ENCODE peak calls at places on chromosomes 2 and 18, in four cellular contexts. J is heart right ventricle, F is RWPE2, L is psoas muscle. A is an unnamed sample. For H3K27me3 and H3K9me3, the result is how much of the 10 kb centered on the place peaks cover.

GRCh38 chr2:169815849-169816248 is 8.9 kb downstream of the METTL5 start:
- ATAC-seq in F (peak), J (no peak), L (no peak), A (no peak)

GRCh38 chr2:34103437-34103836 is 504.3 kb upstream of the FAM98A start:
- ATAC-seq in J (no peak), L (no peak), F (no peak), A (no peak)

GRCh38 chr2:209600257-209601180 is 171.1 kb upstream of the UNC80 start:
- ATAC-seq in J (no peak), L (no peak), F (no peak), A (no peak)

GRCh38 chr18:70822167-70822566 is 533.3 kb downstream of the SOCS6 start:
- ATAC-seq in F (no peak), L (no peak), J (no peak), A (no peak)

GRCh38 chr2:191941376-191941775 is 94.5 kb upstream of the CAVIN2 start:
- ATAC-seq in L (no peak), J (no peak), F (no peak), A (no peak)

GRCh38 chr2:63477686-63478085 is 110.6 kb downstream of the WDPCP start:
- ATAC-seq in L (no peak), J (no peak), F (no peak), A (no peak)

GRCh38 chr2:27308359-27308875 is at the start of gene UCN:
- ATAC-seq in F (peak), J (peak), L (peak), A (peak)

GRCh38 chr2:173059941-173060575 is 15.6 kb upstream of the MAP3K20 start:
- ATAC-seq in J (no peak), L (no peak), F (peak), A (peak)

GRCh38 chr2:96308248-96308647 is 2.9 kb upstream of the SNRNP200 start:
- ATAC-seq in F (no peak), J (no peak), L (no peak), A (no peak)

GRCh38 chr18:49959176-49959575 is 145.8 kb upstream of the ACAA2 start:
- ATAC-seq in J (no peak), L (no peak), F (no peak), A (no peak)

GRCh38 chr18:23569299-23570063 is 16.8 kb downstream of the NPC1 start:
- ATAC-seq in J (no peak), F (no peak), L (no peak), A (no peak)

GRCh38 chr2:110735366-110735765 is 3.0 kb downstream of the ACOXL start:
- ATAC-seq in L (no peak), F (peak), J (no peak), A (no peak)
- H3K27me3 ChIP-seq in L (half or more), F (half or more), J (under half), A (half or more)

GRCh38 chr18:74589021-74589420 is 8.6 kb upstream of the ZNF407 start:
- ATAC-seq in J (no peak), F (no peak), L (no peak), A (peak)
- H3K4me3 ChIP-seq in J (no peak), F (no peak), L (no peak), A (no peak)

GRCh38 chr2:175431054-175431780 is 249.7 kb upstream of the ATP5MC3 start:
- ATAC-seq in F (no peak), J (no peak), L (no peak), A (no peak)
- H3K9me3 ChIP-seq in F (under half), J (under half), L (under half), A (under half)

GRCh38 chr2:70560452-70560851 is 6.8 kb upstream of the TGFA start:
- ATAC-seq in F (no peak), L (no peak), J (no peak), A (no peak)

GRCh38 chr2:70560040-70560439 is 6.4 kb upstream of the TGFA start:
- ATAC-seq in F (no peak), J (no peak), L (no peak), A (no peak)

GRCh38 chr2:70556608-70557007 is 3.0 kb upstream of the TGFA start:
- ATAC-seq in L (no peak), F (no peak), J (no peak), A (no peak)

GRCh38 chr2:70557171-70557838 is 3.7 kb upstream of the TGFA start:
- ATAC-seq in L (no peak), J (no peak), F (no peak), A (no peak)

GRCh38 chr2:70558195-70558808 is 4.7 kb upstream of the TGFA start:
- ATAC-seq in L (no peak), F (no peak), J (no peak), A (no peak)
- H3K27me3 ChIP-seq in L (under half), F (under half), J (under half), A (half or more)

GRCh38 chr2:30959653-30960052 is 152.4 kb upstream of the CAPN13 start:
- ATAC-seq in L (no peak), F (no peak), J (no peak), A (no peak)

GRCh38 chr2:30969006-30969405 is 161.8 kb upstream of the CAPN13 start:
- ATAC-seq in J (no peak), L (no peak), F (no peak), A (no peak)

GRCh38 chr2:30964334-30964733 is 157.1 kb upstream of the CAPN13 start:
- ATAC-seq in L (no peak), J (no peak), F (no peak), A (no peak)

GRCh38 chr2:30963184-30963583 is 155.9 kb upstream of the CAPN13 start:
- ATAC-seq in J (no peak), L (no peak), F (no peak), A (no peak)

DNA sequence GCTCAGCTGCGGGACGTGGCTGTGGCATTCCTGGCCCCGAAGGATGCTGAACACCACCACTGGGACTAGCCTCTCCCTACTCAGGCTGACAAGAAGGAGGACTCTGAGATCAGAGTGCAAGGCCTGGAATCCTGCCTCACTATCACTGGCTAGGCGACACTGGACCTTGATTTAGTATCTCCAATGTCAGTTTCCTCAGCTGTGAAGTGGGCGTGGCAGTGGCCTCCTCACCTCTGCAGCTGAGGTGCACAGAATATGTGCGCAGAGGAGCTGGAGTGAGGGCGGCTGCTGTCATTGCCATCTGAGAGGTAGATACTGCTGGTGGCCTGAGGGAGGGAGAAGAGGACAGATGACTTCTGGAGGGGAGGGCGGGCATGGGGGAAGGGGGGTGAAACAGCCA is 157.8 kb upstream of the CAPN13 start:
- ATAC-seq in L (no peak), F (no peak), J (no peak), A (no peak)
- H3K4me3 ChIP-seq in L (no peak), F (no peak), J (no peak), A (no peak)

GRCh38 chr2:69255760-69256159 is 131.3 kb downstream of the GFPT1 start:
- ATAC-seq in L (no peak), F (no peak), J (no peak), A (no peak)

DNA sequence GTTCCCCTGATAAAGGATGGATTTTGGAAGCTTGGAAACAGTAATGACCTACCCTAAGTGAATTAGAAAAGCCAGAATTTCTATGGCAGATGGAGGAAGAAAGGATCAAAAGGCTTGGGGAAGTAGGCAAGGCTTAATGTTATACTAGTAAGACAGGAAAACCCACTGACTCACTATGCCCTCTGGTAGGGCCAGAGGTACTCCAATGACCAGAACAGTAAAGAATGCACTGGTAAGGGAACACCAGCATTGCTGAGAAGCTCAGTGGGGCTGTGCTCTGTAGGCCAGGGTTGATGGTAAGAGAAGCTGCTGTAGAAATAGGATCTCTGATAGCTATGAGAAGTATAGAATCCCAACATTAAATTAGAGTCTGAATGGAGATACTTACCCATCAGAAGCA is 126.4 kb downstream of the GFPT1 start:
- ATAC-seq in L (no peak), F (no peak), J (no peak), A (no peak)
- H3K9me3 ChIP-seq in L (under half), F (under half), J (under half), A (under half)

DNA sequence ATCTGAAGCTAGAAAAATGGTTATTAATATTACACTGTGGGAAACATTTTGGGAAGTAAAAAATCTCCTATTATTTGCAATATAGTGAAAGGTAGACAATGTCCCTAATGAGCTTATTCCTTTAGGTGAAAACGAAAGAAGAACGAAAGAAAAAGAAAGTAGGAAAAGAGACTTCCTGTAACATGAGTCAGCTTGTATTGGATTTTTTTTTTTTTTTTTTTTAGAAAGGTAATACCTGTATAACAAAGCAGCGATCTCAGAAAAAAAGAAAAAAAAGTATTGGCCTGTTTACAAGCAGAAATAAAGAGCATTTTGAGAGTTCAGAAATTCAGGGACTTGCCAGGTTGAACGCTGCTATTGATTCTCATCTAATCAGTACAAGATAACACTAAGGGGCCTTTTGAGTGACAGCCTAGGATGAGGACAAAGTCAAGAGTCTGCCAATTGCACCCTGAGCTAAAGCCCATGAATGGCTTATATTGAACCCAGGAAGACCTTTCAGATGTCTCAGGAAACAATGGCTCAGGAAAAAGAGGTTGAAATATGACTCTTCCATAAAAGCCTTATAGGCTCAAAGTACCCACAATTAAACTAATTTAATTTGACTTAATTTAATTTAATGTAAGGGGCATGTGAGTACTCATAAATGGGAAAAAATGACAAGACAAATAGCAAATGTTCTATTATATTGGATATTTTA is 615.6 kb upstream of the CDH2 start:
- ATAC-seq in J (no peak), F (no peak), L (no peak), A (no peak)
- H3K27me3 ChIP-seq in J (under half), F (under half), L (under half), A (under half)

GRCh38 chr2:7927694-7928093 is 754.2 kb upstream of the ID2 start:
- ATAC-seq in J (no peak), F (no peak), L (no peak), A (no peak)

GRCh38 chr2:7933665-7934064 is 748.2 kb upstream of the ID2 start:
- ATAC-seq in L (no peak), J (no peak), F (no peak), A (no peak)

GRCh38 chr2:7929276-7929675 is 752.6 kb upstream of the ID2 start:
- ATAC-seq in F (no peak), L (no peak), J (no peak), A (no peak)

GRCh38 chr2:7930800-7931635 is 750.8 kb upstream of the ID2 start:
- ATAC-seq in L (no peak), F (no peak), J (peak), A (peak)

DNA sequence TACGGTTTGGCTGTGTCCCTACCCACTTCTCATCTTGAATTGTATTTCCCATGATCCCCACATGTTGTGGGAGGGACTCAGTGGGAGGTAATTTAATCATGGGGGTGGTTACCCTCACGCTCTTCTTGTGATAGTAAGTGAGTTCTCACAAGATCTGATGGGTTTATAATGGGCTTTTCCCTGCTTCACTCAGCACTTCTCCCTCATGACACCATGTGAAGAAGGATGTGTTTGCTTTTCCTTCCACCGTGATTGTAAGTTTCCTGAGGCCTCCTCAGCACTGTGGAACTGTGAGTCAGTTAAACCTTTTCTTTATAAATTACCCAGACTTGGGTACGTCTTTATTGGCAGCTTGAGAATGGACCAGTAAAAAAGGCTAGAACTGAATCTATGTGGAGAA is 750.0 kb upstream of the ID2 start:
- ATAC-seq in L (no peak), J (no peak), F (no peak), A (no peak)
- H3K4me3 ChIP-seq in L (no peak), J (no peak), F (no peak), A (no peak)

GRCh38 chr2:128637481-128638155 is 318.9 kb upstream of the HS6ST1 start:
- ATAC-seq in J (no peak), L (no peak), F (no peak), A (no peak)

GRCh38 chr2:128636802-128637147 is 318.1 kb upstream of the HS6ST1 start:
- ATAC-seq in F (no peak), L (no peak), J (no peak), A (no peak)

GRCh38 chr2:128638311-128638710 is 319.6 kb upstream of the HS6ST1 start:
- ATAC-seq in J (no peak), L (no peak), F (no peak), A (no peak)

GRCh38 chr2:128633501-128633900 is 314.8 kb upstream of the HS6ST1 start:
- ATAC-seq in J (no peak), F (no peak), L (no peak), A (no peak)

GRCh38 chr2:128635361-128635900 is 316.8 kb upstream of the HS6ST1 start:
- ATAC-seq in J (no peak), F (no peak), L (no peak), A (no peak)
- H3K9me3 ChIP-seq in J (under half), F (under half), L (under half), A (under half)